ENCODE peak calls at places on chromosomes 12 and 14, in seven cellular contexts. R is HFF-Myc, P is MCF 10A, J is breast epithelium, S is PC-3, A is NB4, Q is glutamatergic neuron. K is an unnamed sample.

GRCh38 chr12:92442782-92443181 is 260.0 kb upstream of the PLEKHG7 start:
- DNase-seq in A (peak), J (no peak), S (no peak), P (peak), R (no peak), Q (no peak), K (no peak)

GRCh38 chr12:55725556-55725955 is 3.3 kb downstream of the CD63 start:
- DNase-seq in Q (no peak), A (no peak), S (no peak), J (no peak), R (no peak), P (no peak), K (no peak)

GRCh38 chr14:69138189-69138535 is 14.8 kb downstream of the DCAF5 start:
- DNase-seq in S (no peak), J (no peak), P (peak), A (no peak), R (no peak), Q (no peak), K (no peak)

GRCh38 chr14:76759589-76759988 is 1.7 kb upstream of the VASH1 start:
- DNase-seq in A (no peak), R (no peak), P (no peak), S (no peak), Q (no peak), J (no peak), K (no peak)

GRCh38 chr14:78157855-78158436 is 12.2 kb upstream of the NRXN3 start:
- DNase-seq in Q (no peak), A (peak), S (peak), R (no peak), P (peak), J (no peak), K (peak)

GRCh38 chr14:104795781-104796681 is 483 bp upstream of the AKT1 start:
- DNase-seq in S (peak), R (no peak), Q (no peak), J (no peak), A (peak), P (peak), K (no peak)

GRCh38 chr14:31881531-31882310 is 195.4 kb upstream of the ARHGAP5 start:
- DNase-seq in J (no peak), P (no peak), A (no peak), S (peak), R (no peak), Q (no peak), K (no peak)

GRCh38 chr14:31419179-31420012 is 954 bp downstream of the HEATR5A start:
- DNase-seq in P (no peak), J (no peak), Q (no peak), R (no peak), S (no peak), A (no peak), K (no peak)

GRCh38 chr14:65151329-65152010 is 49.2 kb upstream of the MAX start:
- DNase-seq in Q (no peak), P (no peak), S (no peak), J (no peak), A (no peak), R (no peak), K (no peak)

GRCh38 chr12:4296749-4297148 is 23.2 kb downstream of the CCND2 start:
- DNase-seq in R (no peak), P (no peak), S (no peak), J (no peak), A (no peak), Q (no peak), K (no peak)

GRCh38 chr12:56900583-56900982 is 33.6 kb downstream of the SDR9C7 start:
- DNase-seq in J (no peak), P (peak), S (peak), Q (no peak), A (no peak), R (peak), K (no peak)

GRCh38 chr12:111031956-111032919 is 111.9 kb upstream of the MYL2 start:
- DNase-seq in S (no peak), Q (no peak), J (no peak), R (no peak), P (no peak), A (no peak), K (no peak)

GRCh38 chr12:93896962-93897361 is 219.8 kb downstream of the CRADD start:
- DNase-seq in J (no peak), S (no peak), R (no peak), P (no peak), A (no peak), Q (no peak), K (no peak)

GRCh38 chr12:93894391-93895095 is 217.4 kb downstream of the CRADD start:
- DNase-seq in S (no peak), A (no peak), R (no peak), Q (peak), J (peak), P (no peak), K (peak)

GRCh38 chr12:93892431-93893210 is 215.4 kb downstream of the CRADD start:
- DNase-seq in R (no peak), J (no peak), Q (peak), S (no peak), A (no peak), P (no peak), K (no peak)

GRCh38 chr12:93895096-93895460 is 217.9 kb downstream of the CRADD start:
- DNase-seq in J (no peak), Q (no peak), P (no peak), A (no peak), S (no peak), R (no peak), K (no peak)

GRCh38 chr12:93896427-93896826 is 219.3 kb downstream of the CRADD start:
- DNase-seq in S (no peak), R (no peak), A (no peak), Q (no peak), P (no peak), J (no peak), K (no peak)
- TF ChIP-seq CTCF in S (peak), R (no peak), A (no peak), Q (peak), P (no peak), J (no peak), K (no peak)

DNA sequence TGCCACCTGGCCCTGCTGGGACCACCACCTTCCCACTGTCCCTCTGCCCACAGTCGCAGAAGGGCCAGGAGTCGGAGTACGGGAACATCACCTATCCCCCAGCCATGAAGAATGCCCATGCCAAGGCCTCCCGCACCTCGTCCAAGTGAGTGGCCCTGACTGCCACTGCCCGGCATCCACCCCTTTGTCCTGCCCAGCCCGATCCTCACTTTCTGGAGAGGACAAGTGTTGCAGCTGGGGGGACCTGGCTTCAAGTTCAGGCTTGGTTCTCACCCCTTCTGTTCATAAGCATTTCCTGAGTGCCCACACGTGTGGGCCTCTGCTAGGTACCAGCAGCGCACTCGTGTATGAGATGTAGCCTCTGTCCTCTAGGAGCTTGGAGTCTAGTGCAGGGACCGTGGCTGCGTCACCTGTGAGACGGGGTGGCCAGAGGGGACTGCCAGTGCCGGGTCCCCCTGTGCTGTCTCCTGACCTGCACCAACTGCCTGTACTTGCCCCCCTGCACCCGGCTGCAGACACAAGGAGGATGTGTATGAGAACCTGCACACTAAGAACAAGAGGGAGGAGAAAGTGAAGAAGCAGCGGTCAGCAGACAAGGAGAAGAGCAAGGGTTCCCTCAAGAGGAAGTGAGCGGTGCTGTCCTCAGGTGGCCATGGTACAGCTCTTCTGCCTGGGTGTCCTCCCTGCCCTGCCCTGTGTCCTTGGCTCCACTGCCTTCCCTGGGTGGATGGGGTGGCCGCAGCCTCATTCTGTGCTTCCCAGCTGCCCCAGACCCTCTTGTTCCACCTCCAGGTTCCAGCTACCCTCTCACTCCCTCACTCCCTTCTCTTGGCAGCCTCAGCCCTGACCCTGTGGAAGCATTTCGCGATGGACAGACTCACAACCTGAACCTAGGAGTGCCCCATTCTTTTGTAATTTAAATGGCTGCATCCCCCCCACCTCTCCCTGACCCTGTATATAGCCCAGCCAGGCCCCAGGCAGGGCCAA is 9.4 kb downstream of the PTPN6 start:
- DNase-seq in J (no peak), Q (no peak), P (no peak), S (no peak), R (no peak), A (peak), K (no peak)
- TF ChIP-seq CTCF in J (peak), Q (no peak), P (peak), S (no peak), R (peak), A (peak), K (no peak)

GRCh38 chr12:47801170-47801903 is 18.4 kb downstream of the HDAC7 start:
- DNase-seq in J (no peak), P (no peak), Q (no peak), S (no peak), R (no peak), A (peak), K (no peak)
- TF ChIP-seq CTCF in J (no peak), P (no peak), Q (no peak), S (no peak), R (no peak), A (no peak), K (no peak)

GRCh38 chr12:41795910-41796309 is 348.8 kb downstream of the GXYLT1 start:
- DNase-seq in A (no peak), S (peak), P (peak), Q (peak), J (no peak), R (no peak), K (no peak)
- TF ChIP-seq CTCF in A (peak), S (peak), P (no peak), Q (no peak), J (no peak), R (no peak), K (no peak)

K was measured in mesothelial cell of epicardium.